ENCODE peak calls at places on chromosome 13, in five cellular contexts. P, Z, K, X and T are unnamed samples.

GRCh38 chr13:38265135-38265497 is 84.5 kb upstream of the UFM1 start:
- DNase-seq in P (no peak), Z (no peak), K (no peak), X (no peak), T (no peak)

GRCh38 chr13:99658266-99658991 is 157.2 kb downstream of the TM9SF2 start:
- DNase-seq in P (peak), Z (peak), K (peak), X (peak), T (peak)

GRCh38 chr13:22114630-22115311 is 443.9 kb downstream of the FGF9 start:
- DNase-seq in P (peak), Z (peak), K (no peak), X (no peak), T (peak)

GRCh38 chr13:105343134-105343806 is 1192.2 kb downstream of the EFNB2 start:
- DNase-seq in P (no peak), Z (no peak), K (no peak), X (no peak), T (no peak)

GRCh38 chr13:31950121-31950810 is 81.3 kb upstream of the FRY start:
- DNase-seq in P (no peak), Z (no peak), K (no peak), X (no peak), T (no peak)

GRCh38 chr13:39602614-39603366 is at the start of gene LHFPL6:
- DNase-seq in P (peak), Z (peak), K (peak), X (peak), T (peak)

GRCh38 chr13:74191036-74191809 is 57.0 kb upstream of the KLF12 start:
- DNase-seq in P (no peak), Z (no peak), K (no peak), X (no peak), T (no peak)

GRCh38 chr13:48827709-48828108 is 148.0 kb upstream of the FNDC3A start:
- DNase-seq in P (no peak), Z (no peak), K (no peak), X (no peak), T (no peak)

GRCh38 chr13:109009756-109010155 is 380.3 kb downstream of the MYO16 start:
- DNase-seq in P (no peak), Z (no peak), K (no peak), X (no peak), T (no peak)

GRCh38 chr13:98300956-98301641 is 124.0 kb upstream of the RNF113B start:
- DNase-seq in P (peak), Z (no peak), K (no peak), X (no peak), T (peak)

GRCh38 chr13:60837806-60838205 is 440.8 kb downstream of the TDRD3 start:
- DNase-seq in P (no peak), Z (no peak), K (no peak), X (no peak), T (no peak)

GRCh38 chr13:73171926-73172325 is 113.1 kb downstream of the KLF5 start:
- DNase-seq in P (peak), Z (no peak), K (peak), X (no peak), T (no peak)

GRCh38 chr13:49844191-49844590 is 51.7 kb upstream of the KPNA3 start:
- DNase-seq in P (no peak), Z (no peak), K (no peak), X (no peak), T (no peak)

GRCh38 chr13:31674056-31674455 is 65.3 kb upstream of the RXFP2 start:
- DNase-seq in P (peak), Z (no peak), K (no peak), X (no peak), T (peak)

GRCh38 chr13:30111810-30112209 is 195.5 kb downstream of the KATNAL1 start:
- DNase-seq in P (no peak), Z (peak), K (no peak), X (no peak), T (peak)

GRCh38 chr13:49877629-49878218 is 58.4 kb downstream of the SPRYD7 start:
- DNase-seq in P (no peak), Z (no peak), K (no peak), X (no peak), T (no peak)

GRCh38 chr13:83796364-83796763 is 85.9 kb downstream of the SLITRK1 start:
- DNase-seq in P (no peak), Z (no peak), K (no peak), X (no peak), T (no peak)

GRCh38 chr13:27847669-27848068 is 55.4 kb downstream of the GSX1 start:
- DNase-seq in P (no peak), Z (no peak), K (no peak), X (no peak), T (no peak)

GRCh38 chr13:83215627-83216026 is 666.6 kb downstream of the SLITRK1 start:
- DNase-seq in P (peak), Z (no peak), K (no peak), X (no peak), T (peak)

GRCh38 chr13:45306966-45307365 is 34.0 kb downstream of the TPT1 start:
- DNase-seq in P (no peak), Z (no peak), K (no peak), X (no peak), T (no peak)

GRCh38 chr13:50574731-50575130 is 268.8 kb downstream of the DLEU7 start:
- DNase-seq in P (peak), Z (no peak), K (no peak), X (no peak), T (peak)

GRCh38 chr13:76829572-76830327 is 56.5 kb downstream of the KCTD12 start:
- DNase-seq in P (peak), Z (no peak), K (peak), X (no peak), T (peak)

GRCh38 chr13:110236831-110237261 is 70.1 kb downstream of the COL4A1 start:
- DNase-seq in P (peak), Z (no peak), K (peak), X (no peak), T (no peak)

GRCh38 chr13:20391597-20392452 is 133.8 kb downstream of the CRYL1 start:
- DNase-seq in P (no peak), Z (no peak), K (no peak), X (no peak), T (no peak)

GRCh38 chr13:31050486-31051400 is 111.0 kb downstream of the HSPH1 start:
- DNase-seq in P (peak), Z (peak), K (no peak), X (no peak), T (no peak)